ENCODE peak calls at places on chromosomes 16 and 17, in four cellular contexts. R, A, J and I are unnamed samples.

GRCh38 chr16:17302213-17302612 is 168.5 kb downstream of the XYLT1 start:
- DNase-seq in R (no peak), J (no peak), A (no peak), I (no peak)

GRCh38 chr16:89922884-89923639 is at the start of gene TUBB3:
- DNase-seq in A (peak; percentile 79), J (peak; percentile 49), R (peak; percentile 84), I (peak; percentile 82)

GRCh38 chr16:86483-86952 is 8.5 kb downstream of the MPG start:
- DNase-seq in J (no peak), R (peak; percentile 33), A (no peak), I (no peak)

GRCh38 chr17:64682261-64683181 is 20.4 kb upstream of the SMURF2 start:
- DNase-seq in R (no peak), J (no peak), A (peak; percentile 79), I (no peak)

GRCh38 chr17:8470447-8471047 is 34.9 kb downstream of the NDEL1 start:
- DNase-seq in J (no peak), R (no peak), A (no peak), I (peak; percentile 79)

GRCh38 chr17:61465550-61466237 is 13.5 kb downstream of the TBX4 start:
- DNase-seq in A (no peak), J (no peak), R (no peak), I (no peak)

GRCh38 chr17:11980813-11981212 is 16.5 kb downstream of the ZNF18 start:
- DNase-seq in J (no peak), R (no peak), A (peak; percentile 37), I (no peak)

GRCh38 chr17:44757045-44757917 is 1.5 kb upstream of the ADAM11 start:
- DNase-seq in A (no peak), R (peak; percentile 32), J (no peak), I (peak; percentile 51)

GRCh38 chr17:14318906-14319205 is 18.0 kb downstream of the HS3ST3B1 start:
- DNase-seq in R (no peak), A (no peak), J (no peak), I (no peak)

GRCh38 chr17:50372708-50373556 is at the start of the genes EME1 and MRPL27:
- DNase-seq in R (peak; percentile 92), A (peak; percentile 91), J (peak; percentile 76), I (peak; percentile 82)